ENCODE peak calls at places on chromosomes 3 and 15, in five cellular contexts. O, N, Y, W and I are unnamed samples.

GRCh38 chr3:39150170-39150802 is 3.1 kb downstream of the CSRNP1 start:
- DNase-seq in O (no peak), N (no peak), Y (no peak), W (no peak), I (no peak)

GRCh38 chr15:51048308-51048707 is 46.4 kb downstream of the TNFAIP8L3 start:
- DNase-seq in O (no peak), N (no peak), Y (no peak), W (no peak), I (no peak)

GRCh38 chr15:60397772-60398445 is at the start of gene ANXA2:
- DNase-seq in O (no peak), N (no peak), Y (peak), W (peak), I (peak)

GRCh38 chr15:94033683-94034020 is 197.7 kb upstream of the MCTP2 start:
- DNase-seq in O (no peak), N (no peak), Y (no peak), W (no peak), I (no peak)

GRCh38 chr3:48428863-48429415 is 947 bp downstream of the PLXNB1 start:
- DNase-seq in O (peak), N (no peak), Y (no peak), W (no peak), I (peak)

GRCh38 chr15:35505152-35505551 is 40.8 kb downstream of the DPH6 start:
- DNase-seq in O (no peak), N (no peak), Y (no peak), W (no peak), I (no peak)

GRCh38 chr3:58540176-58540863 is 3.3 kb upstream of the ACOX2 start:
- DNase-seq in O (no peak), N (no peak), Y (no peak), W (no peak), I (no peak)

GRCh38 chr3:193391902-193392301 is 13.3 kb upstream of the ATP13A5 start:
- DNase-seq in O (no peak), N (no peak), Y (no peak), W (no peak), I (no peak)

GRCh38 chr3:147903037-147903436 is 493.9 kb downstream of the ZIC1 start:
- DNase-seq in O (no peak), N (no peak), Y (no peak), W (no peak), I (no peak)

GRCh38 chr15:74514039-74514438 is 27.0 kb upstream of the ARID3B start:
- DNase-seq in O (no peak), N (no peak), Y (no peak), W (no peak), I (no peak)

GRCh38 chr15:38853608-38854007 is 289.0 kb upstream of the RASGRP1 start:
- DNase-seq in O (no peak), N (no peak), Y (no peak), W (no peak), I (no peak)

GRCh38 chr15:53412542-53412941 is 346.9 kb downstream of the WDR72 start:
- DNase-seq in O (no peak), N (no peak), Y (no peak), W (no peak), I (no peak)

GRCh38 chr3:128398586-128398985 is 68.1 kb downstream of the DNAJB8 start:
- DNase-seq in O (no peak), N (no peak), Y (no peak), W (no peak), I (no peak)

GRCh38 chr3:50128001-50128400 is 27.1 kb upstream of the SEMA3F start:
- DNase-seq in O (no peak), N (no peak), Y (no peak), W (no peak), I (no peak)

GRCh38 chr3:5188419-5189405 is 1.2 kb downstream of the EDEM1 start:
- DNase-seq in O (no peak), N (no peak), Y (no peak), W (peak), I (no peak)

GRCh38 chr15:81888748-81889479 is 156.9 kb downstream of the MEX3B start:
- DNase-seq in O (no peak), N (no peak), Y (no peak), W (no peak), I (no peak)

GRCh38 chr3:127404614-127405598 is 117.1 kb upstream of the PRR20G start:
- DNase-seq in O (no peak), N (peak), Y (no peak), W (no peak), I (no peak)

GRCh38 chr3:150747909-150748568 is 14.9 kb downstream of the SIAH2 start:
- DNase-seq in O (no peak), N (no peak), Y (no peak), W (no peak), I (no peak)

GRCh38 chr3:152969557-152970300 is 134.8 kb downstream of the P2RY1 start:
- DNase-seq in O (no peak), N (no peak), Y (peak), W (no peak), I (no peak)

GRCh38 chr15:50876260-50876988 is 32.1 kb upstream of the AP4E1 start:
- DNase-seq in O (no peak), N (no peak), Y (no peak), W (no peak), I (no peak)

GRCh38 chr15:41416162-41416741 is 643 bp upstream of the RTF1 start:
- DNase-seq in O (no peak), N (no peak), Y (no peak), W (no peak), I (no peak)

GRCh38 chr3:159928692-159929091 is 59.9 kb upstream of the IL12A start:
- DNase-seq in O (no peak), N (no peak), Y (peak), W (no peak), I (no peak)

GRCh38 chr3:33211444-33211843 is 7.2 kb downstream of the SUSD5 start:
- DNase-seq in O (no peak), N (no peak), Y (peak), W (no peak), I (no peak)

GRCh38 chr3:181752202-181752671 is 40.5 kb downstream of the SOX2 start:
- DNase-seq in O (no peak), N (peak), Y (no peak), W (no peak), I (no peak)